ENCODE peak calls at places on chromosomes 4 and X, in seven cellular contexts. U is DMS 273 treated with DMSO at 0.1 percent for 48 hours, Q is activated gamma-delta T cell treated with Interleukin-2 at 50 U/mL for 16 hours, N is dermis microvascular lymphatic vessel endothelial cell, B is memory B cell, I is NCI-H510A treated with DMSO at 0.1 percent for 48 hours, Y is GM23248. V is an unnamed sample.

GRCh38 chr4:23130845-23131244 is 438.1 kb downstream of the GBA3 start:
- DNase-seq in B (no peak), Q (no peak), Y (no peak), N (no peak), U (no peak), I (no peak), V (peak; percentile 32)

GRCh38 chr4:13888112-13888511 is 260.6 kb upstream of the BOD1L1 start:
- DNase-seq in U (no peak), N (peak; percentile 57), Y (peak; percentile 91), Q (no peak), I (no peak), B (no peak), V (peak; percentile 38)

GRCh38 chr4:91113130-91113706 is 986.0 kb downstream of the CCSER1 start:
- DNase-seq in B (no peak), N (no peak), I (peak; percentile 36), Q (no peak), U (no peak), Y (peak; percentile 20), V (peak; percentile 55)

GRCh38 chrX:23832750-23833149 is 49.8 kb downstream of the SAT1 start:
- DNase-seq in N (no peak), B (no peak), I (no peak), Y (no peak), Q (no peak), U (no peak), V (no peak)

GRCh38 chrX:56797966-56798711 is 69.1 kb downstream of the NBDY start:
- DNase-seq in Y (peak; percentile 5), B (peak; percentile 8), I (no peak), Q (no peak), U (no peak), N (no peak), V (no peak)

GRCh38 chr4:135177323-135177722 is 975.7 kb upstream of the PABPC4L start:
- DNase-seq in U (no peak), B (no peak), N (no peak), Q (no peak), Y (no peak), I (no peak), V (no peak)

GRCh38 chr4:77360451-77360850 is 203.4 kb downstream of the CCNG2 start:
- DNase-seq in Y (no peak), Q (no peak), B (no peak), N (no peak), I (peak; percentile 83), U (no peak), V (peak; percentile 49)

GRCh38 chrX:41087219-41087618 is 2.0 kb downstream of the USP9X start:
- DNase-seq in N (no peak), Q (no peak), I (no peak), B (no peak), U (no peak), Y (no peak), V (peak; percentile 26)

GRCh38 chr4:189087981-189088380 is 852.7 kb upstream of the FRG1 start:
- DNase-seq in Y (no peak), N (no peak), I (no peak), U (no peak), B (no peak), Q (no peak), V (peak; percentile 30)

GRCh38 chr4:172850838-172851237 is 317.8 kb upstream of the GALNT7 start:
- DNase-seq in I (no peak), B (no peak), U (no peak), Y (peak; percentile 84), Q (no peak), N (no peak), V (peak; percentile 36)

V was measured in DMS53.